ENCODE peak calls at places on chromosomes 11 and 22, in seven cellular contexts. F is stimulated activated CD8-positive, alpha-beta memory T cell treated with anti-CD3 and anti-CD28 coated beads, Interleukin-7, amount 100 ng/mL, for 24 hours; J is psoas muscle; M is body of pancreas; R is heart left ventricle; V is activated CD4-positive, alpha-beta T cell treated with anti-CD3 and anti-CD28 coated beads for 36 hours; C is thyroid gland. S is an unnamed sample.

GRCh38 chr22:48555606-48556005 is 1272.1 kb downstream of the BRD1 start:
- DNase-seq in F (no peak), J (no peak), M (no peak), R (peak; percentile 51), V (no peak), C (no peak), S (no peak)

GRCh38 chr22:22787805-22788459 is 99.7 kb upstream of the IGLL5 start:
- DNase-seq in F (peak; percentile 38), J (peak; percentile 41), M (peak; percentile 52), R (peak; percentile 76), V (peak; percentile 83), C (peak; percentile 38), S (peak; percentile 28)

GRCh38 chr22:35622132-35622913 is 5.2 kb upstream of the MB start:
- DNase-seq in F (no peak), J (peak; percentile 79), M (peak; percentile 45), R (peak; percentile 83), V (no peak), C (peak; percentile 74), S (no peak)

GRCh38 chr11:2751523-2752203 is 51.9 kb upstream of the KCNQ1OT1 start:
- DNase-seq in F (no peak), J (no peak), M (no peak), R (peak; percentile 40), V (no peak), C (no peak), S (no peak)

GRCh38 chr22:39325392-39325932 is 6.0 kb upstream of the RPL3 start:
- DNase-seq in F (no peak), J (no peak), M (no peak), R (no peak), V (no peak), C (no peak), S (no peak)

GRCh38 chr11:87397250-87397649 is 359.5 kb downstream of the TMEM135 start:
- DNase-seq in F (no peak), J (no peak), M (no peak), R (no peak), V (no peak), C (no peak), S (no peak)

GRCh38 chr22:19596680-19597398 is 72.6 kb upstream of the CLDN5 start:
- DNase-seq in F (no peak), J (no peak), M (no peak), R (no peak), V (peak; percentile 53), C (no peak), S (no peak)

GRCh38 chr22:26461188-26461810 is 22.3 kb downstream of the HPS4 start:
- DNase-seq in F (peak; percentile 23), J (peak; percentile 63), M (peak; percentile 56), R (no peak), V (peak; percentile 61), C (peak; percentile 58), S (peak; percentile 19)

GRCh38 chr11:33652930-33653329 is 47.7 kb downstream of the C11orf91 start:
- DNase-seq in F (no peak), J (no peak), M (no peak), R (no peak), V (no peak), C (no peak), S (no peak)

GRCh38 chr11:127804775-127805446 is 782.4 kb downstream of the ETS1 start:
- DNase-seq in F (no peak), J (no peak), M (no peak), R (no peak), V (no peak), C (no peak), S (no peak)

GRCh38 chr22:19275919-19276600 is 15.5 kb downstream of the CLTCL1 start:
- DNase-seq in F (no peak), J (no peak), M (no peak), R (no peak), V (no peak), C (peak; percentile 69), S (no peak)

GRCh38 chr11:73330569-73331093 is 22.6 kb downstream of the ARHGEF17 start:
- DNase-seq in F (no peak), J (no peak), M (no peak), R (no peak), V (no peak), C (peak; percentile 72), S (no peak)

GRCh38 chr11:68269414-68270081 is 2.2 kb downstream of the C11orf24 start:
- DNase-seq in F (no peak), J (no peak), M (no peak), R (no peak), V (no peak), C (no peak), S (no peak)

GRCh38 chr11:5624489-5625278 is at the start of gene TRIM34:
- DNase-seq in F (no peak), J (no peak), M (peak; percentile 79), R (no peak), V (peak; percentile 72), C (peak; percentile 68), S (peak; percentile 7)

GRCh38 chr22:22591348-22592299 is 32.6 kb upstream of the PRAME start:
- DNase-seq in F (no peak), J (no peak), M (no peak), R (no peak), V (no peak), C (no peak), S (no peak)

GRCh38 chr11:120521176-120521575 is 9.6 kb downstream of the GRIK4 start:
- DNase-seq in F (no peak), J (no peak), M (no peak), R (no peak), V (no peak), C (no peak), S (no peak)

GRCh38 chr22:28801845-28802594 is 1.7 kb upstream of the XBP1 start:
- DNase-seq in F (no peak), J (no peak), M (peak; percentile 89), R (no peak), V (no peak), C (peak; percentile 62), S (no peak)

GRCh38 chr11:78642979-78643675 is 68.5 kb upstream of the NARS2 start:
- DNase-seq in F (no peak), J (no peak), M (no peak), R (no peak), V (no peak), C (no peak), S (no peak)

GRCh38 chr11:131787119-131787518 is 416.7 kb downstream of the NTM start:
- DNase-seq in F (no peak), J (no peak), M (no peak), R (no peak), V (no peak), C (no peak), S (no peak)

GRCh38 chr22:47148956-47149748 is 386.7 kb downstream of the TBC1D22A start:
- DNase-seq in F (no peak), J (no peak), M (no peak), R (no peak), V (no peak), C (no peak), S (no peak)

GRCh38 chr11:68709064-68709463 is 24.7 kb downstream of the GAL start:
- DNase-seq in F (no peak), J (no peak), M (no peak), R (no peak), V (no peak), C (no peak), S (no peak)

GRCh38 chr22:46040471-46041465 is 63.8 kb upstream of the WNT7B start:
- DNase-seq in F (no peak), J (no peak), M (peak; percentile 68), R (no peak), V (peak; percentile 0), C (no peak), S (no peak)

GRCh38 chr11:68979931-68980775 is 633 bp downstream of the MRGPRD start:
- DNase-seq in F (no peak), J (no peak), M (no peak), R (peak; percentile 42), V (no peak), C (no peak), S (no peak)

GRCh38 chr11:93075782-93076181 is 106.3 kb downstream of the MTNR1B start:
- DNase-seq in F (no peak), J (no peak), M (no peak), R (no peak), V (no peak), C (no peak), S (no peak)

GRCh38 chr11:35289821-35290220 is 129.5 kb downstream of the SLC1A2 start:
- DNase-seq in F (no peak), J (no peak), M (no peak), R (no peak), V (no peak), C (no peak), S (no peak)

GRCh38 chr11:120391297-120391696 is 55.1 kb downstream of the ARHGEF12 start:
- DNase-seq in F (no peak), J (no peak), M (peak; percentile 7), R (no peak), V (no peak), C (no peak), S (no peak)

GRCh38 chr11:36532908-36533601 is 23.0 kb upstream of the TRAF6 start:
- DNase-seq in F (no peak), J (no peak), M (no peak), R (no peak), V (no peak), C (no peak), S (no peak)

S was measured in activated CD8-positive, alpha-beta memory T cell treated with anti-CD3 and anti-CD28 coated beads for 48 hours.